ENCODE peak calls at places on chromosomes 12 and 14, in six cellular contexts. U is AG04450, H is PC-3, J is pancreas, Y is heart right ventricle, T is HepG2. R is an unnamed sample.

GRCh38 chr14:62031504-62031903 is 269.3 kb downstream of the SNAPC1 start:
- DNase-seq in Y (no peak), T (no peak), J (no peak), H (peak; percentile 74), U (no peak), R (no peak)

GRCh38 chr12:108606492-108606891 is 8.6 kb upstream of the TMEM119 start:
- DNase-seq in H (no peak), J (no peak), Y (no peak), U (no peak), T (no peak), R (no peak)

GRCh38 chr14:64801800-64802199 is 77.9 kb downstream of the SPTB start:
- DNase-seq in Y (no peak), J (no peak), H (peak; percentile 59), U (no peak), T (peak; percentile 18), R (no peak)

GRCh38 chr12:87196329-87196728 is 832.9 kb downstream of the C12orf50 start:
- DNase-seq in U (no peak), H (no peak), T (no peak), Y (no peak), J (no peak), R (no peak)

GRCh38 chr14:74500417-74501134 is 7.0 kb downstream of the ISCA2 start:
- DNase-seq in H (no peak), J (no peak), U (no peak), Y (no peak), T (no peak), R (no peak)

GRCh38 chr14:104795781-104796681 is 483 bp upstream of the AKT1 start:
- DNase-seq in T (peak; percentile 60), H (peak; percentile 48), Y (peak; percentile 50), J (no peak), U (no peak), R (peak; percentile 67)

GRCh38 chr14:101412741-101413140 is 148.6 kb upstream of the DIO3 start:
- DNase-seq in U (no peak), H (peak; percentile 87), T (peak; percentile 86), Y (no peak), J (no peak), R (no peak)

GRCh38 chr14:71498151-71498734 is 434.0 kb upstream of the RGS6 start:
- DNase-seq in T (no peak), J (no peak), U (peak; percentile 34), Y (no peak), H (no peak), R (no peak)

GRCh38 chr12:6958609-6959375 is 7.6 kb downstream of the PTPN6 start:
- DNase-seq in U (no peak), J (peak; percentile 36), T (no peak), H (no peak), Y (peak; percentile 56), R (peak; percentile 85)

GRCh38 chr12:106416273-106416672 is 58.7 kb downstream of the POLR3B start:
- DNase-seq in J (no peak), Y (no peak), T (no peak), U (no peak), H (no peak), R (no peak)

GRCh38 chr14:78222746-78223145 is 52.6 kb downstream of the NRXN3 start:
- DNase-seq in T (no peak), J (no peak), U (no peak), H (no peak), Y (no peak), R (no peak)

GRCh38 chr12:92493816-92494215 is 209.0 kb upstream of the PLEKHG7 start:
- DNase-seq in H (no peak), J (no peak), U (no peak), Y (no peak), T (no peak), R (peak; percentile 68)

GRCh38 chr14:101774006-101774755 is 12.7 kb downstream of the PPP2R5C start:
- DNase-seq in H (no peak), U (no peak), Y (no peak), T (no peak), J (no peak), R (no peak)

GRCh38 chr12:108568653-108569154 is 6.3 kb downstream of the ISCU start:
- DNase-seq in J (no peak), H (no peak), Y (no peak), T (no peak), U (no peak), R (peak; percentile 83)

GRCh38 chr14:22600027-22600426 is 1.9 kb downstream of the ABHD4 start:
- DNase-seq in H (no peak), T (no peak), J (no peak), Y (no peak), U (no peak), R (no peak)

GRCh38 chr14:22598099-22598895 is at the start of gene ABHD4:
- DNase-seq in T (peak; percentile 79), U (no peak), Y (peak; percentile 81), J (peak; percentile 87), H (peak; percentile 61), R (peak; percentile 70)

GRCh38 chr14:22597771-22598098 is 365 bp upstream of the ABHD4 start:
- DNase-seq in Y (no peak), T (no peak), U (no peak), J (no peak), H (no peak), R (no peak)

GRCh38 chr14:22599349-22599748 is 1.2 kb downstream of the ABHD4 start:
- DNase-seq in J (no peak), T (no peak), Y (no peak), U (no peak), H (no peak), R (no peak)

DNA sequence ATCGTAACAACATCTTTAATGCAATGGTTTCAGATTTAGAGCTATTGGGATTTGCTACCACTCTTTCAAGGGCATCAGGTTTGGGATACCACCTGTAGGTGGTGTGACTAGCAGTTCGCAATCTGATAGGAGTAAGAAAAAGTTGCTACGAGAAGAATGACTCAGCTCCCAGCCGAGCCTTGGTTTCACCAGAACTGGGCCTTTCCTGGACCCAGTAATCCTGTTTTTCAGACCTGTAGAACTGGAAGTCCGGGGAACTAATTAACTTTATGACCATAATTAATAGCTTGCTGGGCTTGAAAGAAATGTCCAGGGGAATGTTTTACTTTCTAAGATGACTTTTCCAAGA is 770 bp downstream of the ABHD4 start:
- DNase-seq in H (peak; percentile 74), Y (no peak), T (peak; percentile 82), J (peak; percentile 55), U (no peak), R (no peak)
- TF ChIP-seq CTCF in H (peak; percentile 59), Y (no peak), T (peak; percentile 61), J (no peak), U (peak; percentile 43), R (peak; percentile 36)

GRCh38 chr12:85280138-85280983 is at the start of gene ALX1:
- DNase-seq in T (no peak), Y (no peak), U (no peak), H (no peak), J (peak; percentile 14), R (no peak)
- H3K4me3 ChIP-seq in T (no peak within 1 kb of the TSS), Y (peak within 1 kb of the TSS; percentile 49), U (peak within 1 kb of the TSS; percentile 51), H (no peak within 1 kb of the TSS), J (no peak within 1 kb of the TSS), R (no peak within 1 kb of the TSS)

DNA sequence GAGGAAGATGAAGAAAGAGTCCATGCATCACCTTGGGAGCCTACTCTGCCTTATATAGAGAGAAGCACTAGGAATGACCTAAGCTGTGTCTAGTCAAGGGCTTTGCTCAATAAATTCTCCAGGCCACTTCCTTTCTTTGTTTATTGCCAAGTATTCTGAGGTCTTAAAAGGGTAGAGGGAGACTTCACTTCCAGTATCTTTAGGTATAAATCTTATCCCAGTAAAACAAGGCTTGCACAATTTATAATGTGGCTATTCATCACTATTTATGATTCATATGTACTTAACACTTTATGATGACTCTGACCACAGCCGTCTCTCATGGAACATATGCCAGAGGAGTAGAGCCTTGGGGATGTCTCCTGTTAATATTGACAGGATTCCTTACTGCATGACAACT is 85.1 kb upstream of the ARHGAP5 start:
- DNase-seq in Y (no peak), U (no peak), T (no peak), J (no peak), H (peak; percentile 92), R (no peak)
- TF ChIP-seq CTCF in Y (no peak), U (no peak), T (no peak), J (no peak), H (no peak), R (no peak)

GRCh38 chr12:96196781-96197180 is 2.6 kb downstream of the ELK3 start:
- DNase-seq in H (peak; percentile 70), U (no peak), J (no peak), T (no peak), Y (no peak), R (no peak)
- H3K4me3 ChIP-seq in H (peak overlapping the region; percentile 96), U (peak overlapping the region; percentile 97), J (no peak overlapping the region), T (no peak overlapping the region), Y (peak overlapping the region; percentile 93), R (no peak overlapping the region)

GRCh38 chr12:127450822-127451221 is 816.1 kb upstream of the TMEM132C start:
- DNase-seq in J (no peak), Y (no peak), T (no peak), H (no peak), U (no peak), R (no peak)
- TF ChIP-seq CTCF in J (no peak), Y (no peak), T (no peak), H (peak; percentile 24), U (no peak), R (no peak)

GRCh38 chr12:52416788-52417187 is 10.7 kb upstream of the KRT82 start:
- DNase-seq in H (no peak), Y (no peak), J (no peak), U (no peak), T (no peak), R (no peak)
- H3K4me3 ChIP-seq in H (no peak overlapping the region), Y (no peak overlapping the region), J (no peak overlapping the region), U (no peak overlapping the region), T (no peak overlapping the region), R (no peak overlapping the region)